ENCODE peak calls at places on chromosomes 6 and 20, in seven cellular contexts. U is psoas muscle; B is hepatocyte; J is ascending aorta; C is CD8-positive, alpha-beta T cell; D is breast epithelium; M is Peyer's patch. I is an unnamed sample. For H3K27me3, the result is how much of the 10 kb centered on the place peaks cover.

GRCh38 chr20:63819224-63819917 is 11.7 kb downstream of the ZBTB46 start:
- DNase-seq in M (no peak), U (no peak), C (no peak), B (no peak), J (no peak), D (no peak), I (no peak)

GRCh38 chr6:86961432-86962200 is 24.3 kb downstream of the HTR1E start:
- DNase-seq in D (no peak), J (no peak), B (no peak), C (no peak), M (no peak), U (no peak), I (no peak)

GRCh38 chr6:13689511-13690256 is 22.0 kb downstream of the RANBP9 start:
- DNase-seq in C (no peak), D (no peak), J (no peak), U (no peak), M (no peak), B (no peak), I (no peak)

GRCh38 chr6:80472276-80472675 is 365.8 kb downstream of the BCKDHB start:
- DNase-seq in C (no peak), D (no peak), M (no peak), U (no peak), J (no peak), B (no peak), I (no peak)

GRCh38 chr6:66057034-66057433 is 350.0 kb upstream of the EYS start:
- DNase-seq in D (no peak), J (no peak), M (no peak), C (no peak), U (no peak), B (no peak), I (no peak)

GRCh38 chr20:1651268-1651667 is 6.3 kb downstream of the SIRPG start:
- DNase-seq in U (no peak), C (no peak), B (no peak), M (no peak), D (no peak), J (no peak), I (no peak)

GRCh38 chr6:137341721-137342195 is 122.6 kb upstream of the IFNGR1 start:
- DNase-seq in M (peak), D (no peak), J (no peak), B (no peak), U (peak), C (peak), I (no peak)

GRCh38 chr6:47407295-47408281 is 70.0 kb upstream of the CD2AP start:
- DNase-seq in J (no peak), U (no peak), D (no peak), C (no peak), M (no peak), B (no peak), I (no peak)

GRCh38 chr6:160137989-160138835 is 16.6 kb downstream of the SLC22A1 start:
- DNase-seq in C (peak), B (peak), M (peak), U (no peak), D (no peak), J (peak), I (no peak)

GRCh38 chr6:35808688-35809087 is 3.5 kb downstream of the LHFPL5 start:
- DNase-seq in B (no peak), D (no peak), U (no peak), M (no peak), J (no peak), C (no peak), I (no peak)

GRCh38 chr20:62941792-62942191 is 3.8 kb downstream of the GID8 start:
- DNase-seq in U (no peak), C (no peak), D (no peak), B (no peak), J (no peak), M (no peak), I (no peak)

GRCh38 chr6:85077098-85077497 is 312.7 kb upstream of the TBX18 start:
- DNase-seq in C (no peak), D (no peak), U (no peak), B (no peak), J (no peak), M (no peak), I (no peak)

GRCh38 chr6:43616728-43617472 is 12.2 kb downstream of the GTPBP2 start:
- DNase-seq in D (peak), B (no peak), J (no peak), U (no peak), M (no peak), C (no peak), I (no peak)

GRCh38 chr6:119544325-119545150 is 195.0 kb upstream of the MAN1A1 start:
- DNase-seq in M (no peak), B (peak), J (no peak), C (no peak), U (no peak), D (no peak), I (no peak)

GRCh38 chr20:18904192-18904591 is 90.6 kb downstream of the SCP2D1 start:
- DNase-seq in J (no peak), M (no peak), D (no peak), U (no peak), C (no peak), B (no peak), I (no peak)

GRCh38 chr6:170074907-170075306 is 216.0 kb downstream of the DLL1 start:
- DNase-seq in J (no peak), U (no peak), D (no peak), M (peak), C (no peak), B (no peak), I (no peak)

GRCh38 chr6:169838291-169839028 is 87.0 kb downstream of the ERMARD start:
- DNase-seq in J (no peak), U (no peak), D (no peak), M (peak), C (no peak), B (no peak), I (no peak)

GRCh38 chr6:4351857-4352669 is 216.7 kb upstream of the ECI2 start:
- DNase-seq in C (no peak), M (no peak), U (peak), J (peak), D (peak), B (peak), I (no peak)

DNA sequence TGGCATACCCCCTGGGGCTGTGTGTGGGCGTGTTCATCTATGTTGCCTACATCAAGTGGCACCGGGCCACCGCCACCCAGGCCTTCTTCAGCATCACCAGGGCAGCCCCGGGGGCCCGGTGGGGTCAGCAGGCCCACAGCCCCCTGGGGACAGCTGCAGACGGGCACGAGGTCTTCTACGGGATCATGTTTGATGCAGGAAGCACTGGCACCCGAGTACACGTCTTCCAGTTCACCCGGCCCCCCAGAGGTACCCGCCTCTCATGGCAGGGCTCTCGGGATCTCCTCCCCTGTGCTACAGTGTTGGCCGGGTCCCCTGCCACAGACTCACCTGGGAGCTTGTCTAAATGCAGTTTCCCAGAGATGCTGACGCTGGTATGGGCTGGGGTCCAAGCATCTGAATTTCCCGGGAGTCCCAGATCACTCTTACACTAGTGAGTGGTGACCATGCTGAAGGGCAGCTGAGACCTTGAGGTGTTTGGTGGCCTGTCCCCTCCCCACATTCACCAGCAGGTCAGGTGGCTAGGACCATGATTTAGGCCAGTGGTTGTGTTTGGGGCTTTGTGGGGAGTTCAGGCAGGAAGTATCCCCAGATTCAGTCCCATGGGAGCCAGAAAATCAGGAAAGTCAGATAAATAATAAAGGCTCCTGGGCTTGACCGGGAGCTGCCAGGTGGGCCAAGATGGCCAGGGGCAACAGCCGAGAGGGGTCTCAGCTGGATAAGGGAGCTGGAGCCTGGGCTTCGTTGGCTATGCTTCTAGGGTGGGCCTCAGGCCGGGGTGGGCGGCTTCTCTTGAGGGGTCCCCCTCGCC is 11.8 kb downstream of the ENTPD6 start:
- DNase-seq in U (no peak), D (peak), M (no peak), J (peak), B (no peak), C (no peak), I (no peak)
- TF ChIP-seq CTCF in U (no peak), D (no peak), M (no peak), J (no peak), B (no peak), C (no peak), I (no peak)

DNA sequence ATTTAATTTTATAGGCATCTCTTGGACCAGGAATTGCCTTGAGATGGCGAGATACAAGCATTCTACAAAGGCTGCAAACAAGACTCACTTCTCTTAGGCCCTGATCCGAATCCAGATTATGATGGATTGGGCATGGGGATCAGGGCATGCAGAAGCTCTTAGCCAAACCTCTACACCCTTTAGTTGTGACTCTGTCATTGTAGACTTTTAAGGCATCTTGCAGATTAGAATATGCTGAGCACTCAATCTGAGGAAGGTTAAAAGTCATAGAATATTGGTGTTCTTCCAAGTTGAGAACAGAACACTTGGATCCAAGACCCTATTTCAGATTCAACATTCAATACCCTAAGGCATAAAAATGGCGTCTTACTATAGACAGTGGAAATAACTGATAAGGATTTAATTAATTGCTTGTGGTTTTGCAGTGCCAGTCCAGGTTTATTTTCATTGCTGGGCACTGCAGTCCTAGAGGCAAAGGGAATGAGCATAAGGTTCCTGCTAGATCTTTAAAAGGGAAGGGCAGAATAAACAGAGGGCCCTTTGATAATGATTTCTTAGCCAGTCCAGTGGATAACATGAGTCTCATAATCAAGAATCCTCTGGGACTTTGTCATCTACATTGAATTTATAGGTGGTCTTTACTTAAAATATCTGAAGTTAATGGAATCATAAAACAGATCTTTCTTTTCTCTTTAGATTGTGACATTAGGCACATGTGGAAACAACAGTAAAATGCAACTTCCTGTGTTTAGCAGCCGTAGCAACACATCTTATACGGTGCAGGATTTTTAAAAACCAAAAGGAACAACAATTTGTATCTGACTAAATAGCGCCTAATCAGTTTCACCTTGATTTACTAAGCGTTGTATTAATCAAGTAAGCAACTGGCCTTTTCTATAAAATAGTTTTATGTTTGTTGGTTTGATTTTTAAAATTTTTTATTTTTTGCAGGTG is 17.6 kb downstream of the PHACTR2 start:
- DNase-seq in U (no peak), D (no peak), B (no peak), C (no peak), J (no peak), M (no peak), I (no peak)
- H3K4me3 ChIP-seq in U (no peak), D (no peak), B (no peak), C (no peak), J (no peak), M (no peak), I (no peak)

GRCh38 chr20:7196481-7196880 is 429.0 kb downstream of the BMP2 start:
- DNase-seq in M (no peak), J (no peak), D (no peak), U (no peak), C (no peak), B (no peak), I (no peak)
- H3K27me3 ChIP-seq in M (under half), J (under half), D (under half), U (under half), C (under half), B (under half), I (under half)

DNA sequence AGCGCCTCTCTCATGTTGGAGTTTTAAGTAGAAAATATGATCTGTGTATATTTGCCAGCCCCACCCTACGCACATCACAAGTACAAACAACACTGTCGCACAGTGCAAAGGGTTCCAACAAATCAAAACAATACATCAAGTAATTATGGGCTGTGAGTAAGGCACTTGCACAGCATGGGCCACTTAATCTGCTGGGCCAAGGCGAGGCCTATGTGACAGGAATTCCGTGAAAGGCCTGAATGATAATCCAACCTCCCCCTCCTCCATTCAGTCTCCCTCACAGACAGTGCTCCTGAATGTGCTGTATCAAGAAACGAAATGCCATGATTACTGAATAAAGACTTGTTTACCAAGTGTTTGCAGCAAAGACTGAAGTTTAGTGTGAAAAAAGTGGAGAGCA is 130.1 kb upstream of the SLC2A12 start:
- DNase-seq in U (no peak), J (no peak), M (no peak), D (no peak), B (no peak), C (no peak), I (no peak)
- TF ChIP-seq CTCF in U (no peak), J (no peak), M (no peak), D (no peak), B (no peak), C (no peak), I (no peak)

GRCh38 chr20:50116368-50116999 is 3.5 kb upstream of the UBE2V1 start:
- DNase-seq in M (no peak), U (no peak), J (no peak), B (no peak), C (no peak), D (no peak), I (no peak)
- H3K4me3 ChIP-seq in M (peak), U (peak), J (peak), B (no peak), C (peak), D (peak), I (peak)

GRCh38 chr6:146027586-146028249 is 1.1 kb upstream of the GRM1 start:
- DNase-seq in U (no peak), M (peak), D (no peak), B (no peak), J (no peak), C (no peak), I (no peak)
- H3K27me3 ChIP-seq in U (under half), M (under half), D (under half), B (under half), J (under half), C (under half), I (under half)

GRCh38 chr6:6699741-6700367 is 111.3 kb downstream of the LY86 start:
- DNase-seq in M (peak), D (peak), U (peak), B (peak), J (peak), C (no peak), I (no peak)

GRCh38 chr6:6700871-6701270 is 112.4 kb downstream of the LY86 start:
- DNase-seq in J (no peak), U (no peak), D (no peak), M (no peak), B (no peak), C (no peak), I (no peak)

GRCh38 chr6:6703720-6704422 is 115.4 kb downstream of the LY86 start:
- DNase-seq in B (no peak), U (no peak), C (no peak), J (no peak), D (no peak), M (peak), I (no peak)

GRCh38 chr6:6700421-6700820 is 111.9 kb downstream of the LY86 start:
- DNase-seq in U (no peak), J (no peak), M (no peak), C (no peak), B (no peak), D (no peak), I (no peak)

DNA sequence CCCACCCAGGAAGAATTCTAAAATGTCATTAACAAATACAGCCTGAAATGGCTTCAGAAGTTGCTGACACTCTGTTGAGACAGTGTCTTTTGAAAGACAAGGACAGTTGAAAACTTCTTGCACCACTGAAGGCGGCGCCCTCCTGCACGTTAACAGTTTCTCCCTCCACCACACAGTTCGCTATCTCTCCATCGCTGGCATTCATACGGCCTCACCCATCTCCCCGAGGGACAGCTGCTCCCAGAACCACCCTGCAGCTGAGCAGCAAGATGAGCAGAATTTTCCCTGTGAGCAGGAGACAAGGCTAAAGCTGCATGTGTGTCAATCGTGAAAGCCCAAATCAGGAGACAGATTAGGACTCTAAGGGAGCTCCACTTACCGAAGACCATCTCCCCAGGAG is 113.3 kb downstream of the LY86 start:
- DNase-seq in B (no peak), J (no peak), D (no peak), U (no peak), M (peak), C (no peak), I (no peak)
- TF ChIP-seq CTCF in B (no peak), J (no peak), D (no peak), U (no peak), M (no peak), C (no peak), I (no peak)

GRCh38 chr20:58895796-58896180 is 43.3 kb downstream of the GNAS start:
- DNase-seq in J (no peak), B (no peak), C (no peak), D (no peak), M (no peak), U (no peak), I (no peak)
- H3K4me3 ChIP-seq in J (peak), B (no peak), C (no peak), D (peak), M (no peak), U (peak), I (no peak)

DNA sequence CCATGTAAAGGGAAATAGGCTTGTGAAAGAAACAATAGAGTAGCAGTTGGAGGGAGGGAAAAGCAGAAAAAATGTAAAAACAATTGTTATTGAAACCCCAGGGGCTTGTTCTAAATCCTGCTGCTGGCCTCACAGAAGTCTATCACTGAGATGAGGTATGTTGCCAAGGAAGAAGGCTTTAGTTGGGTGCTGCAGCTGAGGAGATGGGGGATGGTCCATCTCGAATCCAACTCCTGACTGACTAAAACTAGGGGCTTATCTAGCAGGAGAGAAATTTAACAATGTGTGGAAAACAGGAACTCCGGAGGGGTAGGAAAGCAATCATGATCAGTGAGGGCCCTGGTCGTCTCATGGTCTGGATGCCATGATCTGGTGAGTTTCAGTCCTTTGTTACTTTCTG is 225.0 kb upstream of the EXOC2 start:
- DNase-seq in U (no peak), J (no peak), B (no peak), C (no peak), D (no peak), M (no peak), I (no peak)
- H3K27me3 ChIP-seq in U (under half), J (under half), B (under half), C (under half), D (under half), M (under half), I (under half)

GRCh38 chr6:53054532-53054931 is 10.7 kb upstream of the FBXO9 start:
- DNase-seq in C (no peak), U (no peak), B (no peak), D (no peak), J (no peak), M (no peak), I (no peak)
- TF ChIP-seq CTCF in C (no peak), U (no peak), B (no peak), D (no peak), J (no peak), M (no peak), I (no peak)